ENCODE peak calls at places on chromosomes 6 and 20, in ten cellular contexts. C is left lung; W is effector memory CD4-positive, alpha-beta T cell; M is stomach; T is uterus; A is left ventricle myocardium inferior; L is GM23248; O is naive thymus-derived CD4-positive, alpha-beta T cell; J is psoas muscle; R is PC-9. I is an unnamed sample.

GRCh38 chr6:132962936-132963579 is 148.7 kb downstream of the RPS12 start:
- DNase-seq in C (peak; percentile 39), W (peak; percentile 11), M (peak; percentile 75), T (peak; percentile 35), A (peak; percentile 60), L (peak; percentile 73), O (peak; percentile 64), J (peak; percentile 82), R (peak; percentile 61), I (peak; percentile 65)

GRCh38 chr6:96015791-96016776 is at the start of gene FUT9:
- DNase-seq in C (no peak), W (no peak), M (peak; percentile 78), T (no peak), A (no peak), L (no peak), O (no peak), J (peak; percentile 24), R (peak; percentile 52), I (no peak)

GRCh38 chr20:62638680-62639406 is 3.5 kb upstream of the SLCO4A1 start:
- DNase-seq in C (no peak), W (no peak), M (no peak), T (no peak), A (no peak), L (no peak), O (no peak), J (no peak), R (no peak), I (no peak)

GRCh38 chr6:65708162-65708561 is 1.1 kb upstream of the EYS start:
- DNase-seq in C (no peak), W (no peak), M (no peak), T (no peak), A (no peak), L (no peak), O (no peak), J (no peak), R (no peak), I (no peak)

GRCh38 chr20:38588303-38588702 is 7.3 kb downstream of the ADIG start:
- DNase-seq in C (no peak), W (no peak), M (no peak), T (no peak), A (no peak), L (no peak), O (no peak), J (no peak), R (no peak), I (no peak)

GRCh38 chr20:40713508-40713907 is 24.5 kb upstream of the MAFB start:
- DNase-seq in C (no peak), W (no peak), M (no peak), T (no peak), A (no peak), L (no peak), O (no peak), J (no peak), R (no peak), I (no peak)

GRCh38 chr6:7726416-7727149 is 684 bp downstream of the BMP6 start:
- DNase-seq in C (no peak), W (no peak), M (no peak), T (no peak), A (no peak), L (peak; percentile 47), O (no peak), J (no peak), R (no peak), I (no peak)

GRCh38 chr20:51566594-51566993 is 24.1 kb upstream of the NFATC2 start:
- DNase-seq in C (no peak), W (no peak), M (no peak), T (no peak), A (no peak), L (no peak), O (no peak), J (no peak), R (no peak), I (no peak)

GRCh38 chr6:120993929-120994572 is 340.2 kb downstream of the TBC1D32 start:
- DNase-seq in C (no peak), W (no peak), M (no peak), T (no peak), A (no peak), L (no peak), O (no peak), J (no peak), R (no peak), I (no peak)

GRCh38 chr6:100785982-100786381 is 95.1 kb downstream of the ASCC3 start:
- DNase-seq in C (no peak), W (no peak), M (no peak), T (no peak), A (no peak), L (no peak), O (no peak), J (no peak), R (no peak), I (no peak)

GRCh38 chr6:52994789-52995078 is 350 bp downstream of the GSTA4 start:
- DNase-seq in C (no peak), W (no peak), M (peak; percentile 33), T (peak; percentile 38), A (peak; percentile 27), L (no peak), O (peak; percentile 52), J (peak; percentile 68), R (no peak), I (peak; percentile 70)

GRCh38 chr6:157461000-157461915 is 80.3 kb downstream of the ZDHHC14 start:
- DNase-seq in C (no peak), W (no peak), M (no peak), T (no peak), A (no peak), L (no peak), O (peak; percentile 72), J (no peak), R (no peak), I (no peak)

GRCh38 chr20:4592316-4593148 is 129.2 kb upstream of the PRND start:
- DNase-seq in C (peak; percentile 46), W (peak; percentile 22), M (peak; percentile 67), T (no peak), A (peak; percentile 41), L (peak; percentile 64), O (peak; percentile 77), J (peak; percentile 56), R (no peak), I (peak; percentile 72)

GRCh38 chr20:57167971-57168693 is 98.3 kb downstream of the BMP7 start:
- DNase-seq in C (no peak), W (no peak), M (no peak), T (no peak), A (peak; percentile 52), L (peak; percentile 25), O (no peak), J (no peak), R (peak; percentile 59), I (no peak)

GRCh38 chr6:72446427-72446826 is 175.4 kb upstream of the KCNQ5 start:
- DNase-seq in C (no peak), W (no peak), M (no peak), T (no peak), A (no peak), L (peak; percentile 43), O (no peak), J (no peak), R (no peak), I (no peak)

GRCh38 chr6:148370171-148370570 is 27.5 kb downstream of the SASH1 start:
- DNase-seq in C (no peak), W (no peak), M (no peak), T (no peak), A (no peak), L (peak; percentile 57), O (no peak), J (no peak), R (no peak), I (no peak)

GRCh38 chr6:133435065-133435728 is 194.0 kb downstream of the EYA4 start:
- DNase-seq in C (no peak), W (no peak), M (no peak), T (no peak), A (peak; percentile 16), L (no peak), O (no peak), J (peak; percentile 81), R (no peak), I (no peak)

DNA sequence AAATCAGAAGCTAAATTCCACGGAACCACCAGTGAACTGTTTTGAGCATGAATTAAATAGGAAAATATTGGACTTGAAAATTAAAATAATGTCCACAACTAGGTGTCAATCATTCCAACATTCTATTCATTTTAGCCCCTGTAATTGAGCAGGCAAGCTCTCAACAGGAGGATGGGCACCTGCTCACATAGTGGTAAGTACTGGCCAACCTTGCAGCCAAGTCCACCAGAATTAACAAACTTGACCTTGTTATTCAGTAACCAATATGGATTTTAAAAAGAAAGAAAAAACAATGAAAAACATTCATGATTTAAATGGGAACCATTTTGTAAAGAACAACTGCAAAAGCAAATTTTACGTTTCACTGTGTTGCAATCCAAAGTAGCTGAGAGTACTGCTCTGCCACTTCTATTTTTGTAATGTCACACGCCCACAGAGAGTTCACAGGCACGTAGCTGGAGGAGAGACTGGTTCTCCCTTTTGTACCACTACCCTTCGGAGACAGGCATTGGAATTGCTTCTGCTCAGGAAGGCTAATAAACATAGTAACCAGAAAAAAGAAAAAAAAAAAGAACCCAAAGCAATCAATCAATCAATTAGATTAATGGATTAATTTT is 75.2 kb upstream of the F13A1 start:
- DNase-seq in C (peak; percentile 50), W (no peak), M (no peak), T (no peak), A (no peak), L (no peak), O (no peak), J (no peak), R (no peak), I (no peak)
- H3K4me1 ChIP-seq in C (no peaks in the 10 kb centered on the region), W (no peaks in the 10 kb centered on the region), M (no peaks in the 10 kb centered on the region), T (no peaks in the 10 kb centered on the region), A (peaks cover 15% of the 10 kb centered on the region), L (no peaks in the 10 kb centered on the region), O (no peaks in the 10 kb centered on the region), J (no peaks in the 10 kb centered on the region), R (no peaks in the 10 kb centered on the region), I (no peaks in the 10 kb centered on the region)

DNA sequence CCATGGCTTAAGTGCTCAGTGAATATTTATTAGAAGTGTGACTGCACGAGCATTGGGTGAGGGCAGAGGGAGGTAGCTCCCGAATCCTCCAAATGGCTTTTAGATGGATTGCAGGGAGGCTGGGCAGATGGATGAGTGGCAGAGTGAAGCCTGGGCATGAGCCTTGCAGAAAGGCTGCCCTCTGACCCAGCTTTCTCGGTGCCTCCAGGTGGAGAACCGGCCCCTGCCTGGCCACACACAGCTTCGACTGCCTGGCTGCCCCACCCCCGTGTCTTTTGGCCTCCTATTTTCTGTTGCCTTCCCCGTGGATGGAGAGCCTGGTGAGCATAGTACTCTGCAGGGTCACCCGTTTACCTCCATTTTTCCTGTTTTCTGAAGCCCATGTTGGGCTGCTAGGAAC is 3.4 kb downstream of the VARS2 start:
- DNase-seq in C (no peak), W (no peak), M (no peak), T (no peak), A (no peak), L (no peak), O (no peak), J (no peak), R (no peak), I (no peak)
- H3K36me3 ChIP-seq in C (peaks cover 49% of the 10 kb centered on the region), W (peaks cover 47% of the 10 kb centered on the region), M (peaks cover 62% of the 10 kb centered on the region), T (no peaks in the 10 kb centered on the region), A (peaks cover 55% of the 10 kb centered on the region), L (peaks cover 3% of the 10 kb centered on the region), O (no peaks in the 10 kb centered on the region), J (peaks cover 67% of the 10 kb centered on the region), R (no peaks in the 10 kb centered on the region), I (peaks cover 54% of the 10 kb centered on the region)

GRCh38 chr6:82240191-82240590 is 7.4 kb downstream of the IBTK start:
- DNase-seq in C (no peak), W (no peak), M (no peak), T (no peak), A (no peak), L (no peak), O (no peak), J (no peak), R (no peak), I (no peak)
- H3K4me3 ChIP-seq in C (no peak overlapping the region), W (no peak overlapping the region), M (no peak overlapping the region), T (no peak overlapping the region), A (no peak overlapping the region), L (no peak overlapping the region), O (no peak overlapping the region), J (no peak overlapping the region), R (no peak overlapping the region), I (no peak overlapping the region)

GRCh38 chr6:5079692-5080091 is 5.4 kb upstream of the PPP1R3G start:
- DNase-seq in C (no peak), W (no peak), M (no peak), T (no peak), A (no peak), L (no peak), O (no peak), J (no peak), R (no peak), I (no peak)
- H3K4me1 ChIP-seq in C (no peaks in the 10 kb centered on the region), W (no peaks in the 10 kb centered on the region), M (peaks cover 7% of the 10 kb centered on the region), T (no peaks in the 10 kb centered on the region), A (peaks cover 11% of the 10 kb centered on the region), L (peaks cover 20% of the 10 kb centered on the region), O (no peaks in the 10 kb centered on the region), J (no peaks in the 10 kb centered on the region), R (peaks cover 16% of the 10 kb centered on the region), I (no peaks in the 10 kb centered on the region)

I was measured in ascending aorta.